ENCODE peak calls at places on chromosomes 12 and 14, in four cellular contexts. N is lower lobe of right lung, Y is sigmoid colon, Q is ovary. M is an unnamed sample.

GRCh38 chr14:46661728-46662127 is 10.1 kb upstream of the RPL10L start:
- DNase-seq in Q (no peak), Y (no peak), N (no peak), M (no peak)

GRCh38 chr12:86261142-86261541 is 5.0 kb upstream of the MGAT4C start:
- DNase-seq in N (no peak), Y (no peak), Q (no peak), M (no peak)

GRCh38 chr12:47828967-47829482 is 9.3 kb upstream of the HDAC7 start:
- DNase-seq in Y (peak; percentile 96), N (peak; percentile 85), Q (peak; percentile 91), M (peak; percentile 88)

GRCh38 chr14:74459289-74459946 is 33.4 kb upstream of the SYNDIG1L start:
- DNase-seq in Y (no peak), Q (no peak), N (no peak), M (peak; percentile 64)

GRCh38 chr12:24902521-24903304 is 46.2 kb downstream of the BCAT1 start:
- DNase-seq in Y (no peak), Q (no peak), N (peak; percentile 63), M (peak; percentile 73)

GRCh38 chr14:74425525-74426201 is 347 bp downstream of the SYNDIG1L start:
- DNase-seq in Q (peak; percentile 66), Y (no peak), N (no peak), M (peak; percentile 55)

GRCh38 chr12:94622475-94622874 is 27.9 kb downstream of the TMCC3 start:
- DNase-seq in Y (no peak), N (no peak), Q (no peak), M (no peak)

GRCh38 chr12:16880864-16881285 is 274.9 kb upstream of the LMO3 start:
- DNase-seq in Y (no peak), N (no peak), Q (no peak), M (no peak)

GRCh38 chr12:84922721-84923120 is 10.1 kb upstream of the SLC6A15 start:
- DNase-seq in Y (no peak), N (no peak), Q (no peak), M (no peak)

GRCh38 chr12:84920331-84920730 is 7.7 kb upstream of the SLC6A15 start:
- DNase-seq in N (no peak), Y (no peak), Q (no peak), M (no peak)

GRCh38 chr12:84924956-84925355 is 12.4 kb upstream of the SLC6A15 start:
- DNase-seq in Q (no peak), N (no peak), Y (no peak), M (no peak)

GRCh38 chr12:84919271-84919670 is 6.7 kb upstream of the SLC6A15 start:
- DNase-seq in N (no peak), Y (no peak), Q (no peak), M (no peak)
- H3K27ac ChIP-seq in N (no peak overlapping the region), Y (no peak overlapping the region), Q (no peak overlapping the region), M (no peak overlapping the region)

GRCh38 chr12:115830070-115830469 is 447.4 kb downstream of the MED13L start:
- DNase-seq in Q (no peak), N (no peak), Y (no peak), M (no peak)
- H3K27ac ChIP-seq in Q (no peak overlapping the region), N (no peak overlapping the region), Y (no peak overlapping the region), M (no peak overlapping the region)

GRCh38 chr12:54689984-54690383 is 41.8 kb upstream of the DCD start:
- DNase-seq in Q (no peak), Y (no peak), N (no peak), M (no peak)
- H3K27ac ChIP-seq in Q (no peak overlapping the region), Y (no peak overlapping the region), N (no peak overlapping the region), M (no peak overlapping the region)

GRCh38 chr14:63596998-63597658 is 44.5 kb downstream of the WDR89 start:
- DNase-seq in N (no peak), Y (no peak), Q (no peak), M (no peak)
- H3K27ac ChIP-seq in N (no peak overlapping the region), Y (no peak overlapping the region), Q (no peak overlapping the region), M (no peak overlapping the region)

DNA sequence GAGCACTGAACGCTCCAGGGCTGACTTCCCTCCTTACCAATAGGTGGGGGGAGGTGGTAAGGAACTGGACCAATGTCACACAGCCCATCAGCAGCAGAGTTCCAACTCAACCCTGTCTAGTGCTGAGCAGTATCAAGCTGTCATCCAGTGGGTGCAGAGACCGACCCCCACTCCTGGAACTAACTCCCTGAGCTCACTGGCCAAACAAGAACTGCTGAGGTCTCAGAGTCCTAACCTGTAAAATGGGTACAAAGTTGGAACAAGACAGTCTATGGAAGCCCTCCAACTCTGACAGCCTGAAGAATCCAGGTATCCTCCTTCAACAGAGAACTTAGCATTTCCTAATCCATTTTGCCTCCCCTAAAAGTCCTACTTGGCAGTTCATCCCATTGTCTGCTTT is 91.1 kb upstream of the CLMN start:
- DNase-seq in Q (no peak), Y (no peak), N (no peak), M (no peak)
- H3K27ac ChIP-seq in Q (no peak overlapping the region), Y (no peak overlapping the region), N (no peak overlapping the region), M (peak overlapping the region; percentile 13)

M was measured in coronary artery.